ENCODE peak calls at places on chromosomes 16 and 17, in seven cellular contexts. X is GM12878, N is H1, F is K562, Z is HCT116, V is endothelial cell of umbilical vein, Y is HepG2. K is an unnamed sample.

GRCh38 chr17:4448197-4448980 is 14.6 kb downstream of the SPNS3 start:
- DNase-seq in Z (no peak), F (no peak), N (no peak), V (no peak), Y (no peak), X (no peak), K (no peak)

GRCh38 chr17:40953876-40954275 is 12.9 kb downstream of the KRT39 start:
- DNase-seq in F (no peak), Y (no peak), X (no peak), V (no peak), N (no peak), Z (peak), K (no peak)

GRCh38 chr17:64061157-64061898 is 40.9 kb upstream of the ICAM2 start:
- DNase-seq in V (peak), N (no peak), Y (no peak), X (peak), Z (no peak), F (no peak), K (no peak)

GRCh38 chr17:74404802-74405201 is 27.1 kb upstream of the GPRC5C start:
- DNase-seq in V (no peak), X (no peak), N (no peak), F (no peak), Z (no peak), Y (no peak), K (no peak)

GRCh38 chr16:15857779-15858560 is 1.1 kb upstream of the MYH11 start:
- DNase-seq in N (no peak), V (peak), Y (no peak), Z (no peak), X (no peak), F (no peak), K (no peak)

GRCh38 chr17:66317629-66318028 is 15.2 kb downstream of the PRKCA start:
- DNase-seq in Z (no peak), F (no peak), X (no peak), V (no peak), N (no peak), Y (no peak), K (no peak)

GRCh38 chr17:77741109-77741508 is 217.4 kb upstream of the TNRC6C start:
- DNase-seq in Y (no peak), F (peak), Z (no peak), V (no peak), X (no peak), N (peak), K (no peak)

GRCh38 chr17:2782030-2782429 is 14.2 kb upstream of the RAP1GAP2 start:
- DNase-seq in Y (no peak), N (no peak), X (no peak), Z (no peak), V (no peak), F (no peak), K (no peak)

GRCh38 chr17:39916918-39917317 is 1.5 kb downstream of the GSDMB start:
- DNase-seq in N (no peak), Z (no peak), Y (peak), X (no peak), F (peak), V (no peak), K (no peak)

GRCh38 chr16:80189481-80190163 is 351.2 kb upstream of the DYNLRB2 start:
- DNase-seq in Y (no peak), Z (no peak), N (no peak), V (no peak), F (no peak), X (no peak), K (no peak)

GRCh38 chr17:7025240-7025639 is 2.4 kb downstream of the BCL6B start:
- DNase-seq in Z (no peak), X (no peak), Y (no peak), N (no peak), V (no peak), F (no peak), K (no peak)

GRCh38 chr16:83400234-83400633 is 407.5 kb upstream of the HSBP1 start:
- DNase-seq in N (peak), Y (no peak), V (no peak), F (no peak), Z (no peak), X (no peak), K (no peak)

GRCh38 chr17:57243171-57243622 is 13.1 kb upstream of the MSI2 start:
- DNase-seq in Y (peak), X (peak), Z (peak), N (peak), F (peak), V (peak), K (no peak)

GRCh38 chr16:15786501-15786900 is 70.3 kb downstream of the MYH11 start:
- DNase-seq in V (no peak), X (no peak), Z (no peak), N (no peak), Y (no peak), F (no peak), K (no peak)

GRCh38 chr16:67843343-67843765 is 1.2 kb downstream of the THAP11 start:
- DNase-seq in V (no peak), Z (no peak), N (no peak), F (no peak), X (no peak), Y (no peak), K (no peak)

GRCh38 chr17:34252138-34252889 is 2.8 kb upstream of the CCL2 start:
- DNase-seq in V (peak), F (peak), N (no peak), Y (no peak), X (peak), Z (no peak), K (no peak)

GRCh38 chr16:31128711-31129567 is 6.6 kb downstream of the PRSS8 start:
- DNase-seq in F (peak), Z (no peak), N (no peak), V (no peak), Y (no peak), X (no peak), K (no peak)

GRCh38 chr16:89246903-89247733 is 29.6 kb downstream of the ZNF778 start:
- DNase-seq in X (peak), N (peak), F (peak), Y (peak), V (peak), Z (peak), K (no peak)

GRCh38 chr16:89207993-89208392 is 7.7 kb upstream of the SLC22A31 start:
- DNase-seq in V (no peak), F (no peak), N (no peak), Y (no peak), Z (no peak), X (no peak), K (no peak)

GRCh38 chr16:56891685-56892084 is 26.7 kb downstream of the SLC12A3 start:
- DNase-seq in F (no peak), N (no peak), X (no peak), Y (no peak), V (no peak), Z (no peak), K (no peak)

GRCh38 chr17:57541049-57541448 is 204.1 kb downstream of the CCDC182 start:
- DNase-seq in V (no peak), F (no peak), Z (no peak), N (no peak), Y (no peak), X (no peak), K (no peak)

GRCh38 chr17:40551874-40552768 is 13.2 kb downstream of the CCR7 start:
- DNase-seq in N (no peak), Z (no peak), V (no peak), Y (peak), X (no peak), F (peak), K (no peak)

GRCh38 chr17:76968707-76969597 is 100.7 kb downstream of the MGAT5B start:
- DNase-seq in Z (no peak), V (no peak), Y (no peak), X (no peak), F (peak), N (peak), K (no peak)

GRCh38 chr17:7001562-7001961 is 5.7 kb downstream of the ALOX12 start:
- DNase-seq in V (peak), Y (no peak), F (peak), N (no peak), Z (no peak), X (no peak), K (no peak)

GRCh38 chr16:70687671-70688265 is 1.9 kb upstream of the MTSS2 start:
- DNase-seq in F (no peak), N (no peak), Y (no peak), X (no peak), V (no peak), Z (no peak), K (no peak)

GRCh38 chr17:55737976-55738501 is 12.8 kb upstream of the PCTP start:
- DNase-seq in Y (no peak), X (no peak), F (peak), V (no peak), N (no peak), Z (no peak), K (no peak)

GRCh38 chr17:17140590-17140980 is 65.5 kb downstream of the PLD6 start:
- DNase-seq in Z (no peak), N (no peak), X (no peak), Y (no peak), V (peak), F (no peak), K (no peak)

GRCh38 chr17:979539-980405 is at the start of gene NXN:
- DNase-seq in V (peak), N (no peak), F (peak), Z (no peak), X (no peak), Y (peak), K (no peak)

GRCh38 chr17:35051183-35051578 is 12.3 kb downstream of the RFFL start:
- DNase-seq in Z (no peak), N (no peak), Y (peak), V (peak), X (no peak), F (peak), K (no peak)

GRCh38 chr17:53313746-53314145 is 509.0 kb upstream of the KIF2B start:
- DNase-seq in N (no peak), Y (no peak), F (no peak), X (no peak), V (no peak), Z (no peak), K (no peak)

DNA sequence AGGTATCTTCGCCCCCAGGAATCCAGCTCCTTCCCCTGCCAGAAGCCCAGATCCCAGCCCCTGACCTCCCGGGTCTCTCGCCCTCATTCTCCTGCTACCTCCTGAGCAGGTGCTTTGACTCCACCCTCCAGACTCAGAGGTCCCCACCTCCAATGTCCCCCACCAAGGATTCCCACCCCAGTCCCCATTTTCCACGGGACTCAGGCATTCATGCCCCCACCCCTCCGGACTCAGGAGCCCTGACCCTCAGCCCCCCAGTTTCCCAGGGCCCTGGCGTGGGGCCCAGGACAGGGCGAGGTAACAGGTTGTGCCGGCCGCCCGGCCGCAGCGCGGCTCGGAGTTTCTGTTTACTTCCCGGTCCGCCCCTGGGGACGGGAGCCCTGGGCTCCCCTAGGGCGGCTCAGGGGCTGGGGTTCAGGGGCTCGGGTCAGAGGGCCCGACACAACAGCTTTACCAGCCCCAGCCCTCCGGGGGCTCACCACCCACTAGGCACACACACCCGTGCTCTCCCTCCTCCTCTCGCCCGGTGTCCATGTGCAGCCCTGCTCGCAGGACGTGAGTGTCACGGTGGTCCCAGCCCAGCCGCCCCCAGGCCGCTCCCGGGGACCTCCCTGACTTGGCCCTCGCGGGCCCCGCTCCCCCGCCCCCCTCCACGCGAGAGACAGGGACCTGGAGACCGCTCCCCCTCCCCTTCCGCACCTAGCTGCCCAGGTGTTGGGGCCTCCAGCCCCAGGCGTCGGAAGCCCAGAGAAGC is 595 bp downstream of the BICDL2 start:
- DNase-seq in X (no peak), V (no peak), F (no peak), N (no peak), Y (no peak), Z (no peak), K (no peak)
- TF ChIP-seq EZH2 in X (no peak), V (peak), F (no peak), N (no peak), Y (peak), Z (no peak), K (peak)

GRCh38 chr16:77993586-77993985 is 28.8 kb upstream of the CLEC3A start:
- DNase-seq in N (no peak), Y (no peak), V (no peak), Z (no peak), F (no peak), X (no peak), K (no peak)
- H3K9ac ChIP-seq in N (no peak), Y (no peak), V (no peak), Z (no peak), F (no peak), X (no peak), K (no peak)

DNA sequence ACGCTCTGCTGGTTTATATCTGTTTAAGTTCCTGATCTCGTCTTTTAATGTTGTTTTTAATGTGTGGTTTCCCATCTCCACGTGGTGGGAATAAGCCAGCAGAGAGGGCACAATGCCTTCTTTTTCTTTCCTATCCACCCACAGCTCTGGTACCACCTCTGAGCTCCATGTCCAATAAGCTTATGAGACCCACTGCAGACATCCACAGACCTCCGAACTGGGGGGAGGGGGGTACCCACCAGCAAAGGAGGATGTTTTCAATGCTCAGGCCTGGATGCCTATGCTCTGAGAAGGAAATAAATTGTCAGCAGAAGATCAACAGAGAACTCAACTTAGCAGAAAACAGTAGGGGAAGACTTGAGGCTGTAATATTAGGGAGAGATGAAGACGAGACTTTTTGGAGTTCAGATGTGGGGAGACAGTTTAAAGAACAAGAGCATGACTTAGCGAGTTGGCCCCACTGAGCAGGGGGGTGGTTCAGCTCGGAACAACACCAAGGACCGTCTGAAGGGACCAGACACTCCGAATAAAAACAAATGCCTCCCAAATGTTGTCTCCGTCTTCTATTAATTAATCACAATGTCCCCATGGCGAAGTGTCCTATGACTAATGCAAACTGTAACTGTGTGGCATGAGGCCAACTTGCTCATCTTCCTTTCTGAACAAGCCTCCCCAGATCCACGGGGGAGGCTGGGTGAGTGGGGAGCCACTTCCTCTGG is 62.7 kb downstream of the GAS7 start:
- DNase-seq in N (no peak), Z (no peak), X (no peak), Y (no peak), V (no peak), F (no peak), K (no peak)
- TF ChIP-seq POLR2AphosphoS5 in N (no peak), Z (no peak), X (no peak), Y (no peak), V (no peak), F (no peak), K (no peak)

DNA sequence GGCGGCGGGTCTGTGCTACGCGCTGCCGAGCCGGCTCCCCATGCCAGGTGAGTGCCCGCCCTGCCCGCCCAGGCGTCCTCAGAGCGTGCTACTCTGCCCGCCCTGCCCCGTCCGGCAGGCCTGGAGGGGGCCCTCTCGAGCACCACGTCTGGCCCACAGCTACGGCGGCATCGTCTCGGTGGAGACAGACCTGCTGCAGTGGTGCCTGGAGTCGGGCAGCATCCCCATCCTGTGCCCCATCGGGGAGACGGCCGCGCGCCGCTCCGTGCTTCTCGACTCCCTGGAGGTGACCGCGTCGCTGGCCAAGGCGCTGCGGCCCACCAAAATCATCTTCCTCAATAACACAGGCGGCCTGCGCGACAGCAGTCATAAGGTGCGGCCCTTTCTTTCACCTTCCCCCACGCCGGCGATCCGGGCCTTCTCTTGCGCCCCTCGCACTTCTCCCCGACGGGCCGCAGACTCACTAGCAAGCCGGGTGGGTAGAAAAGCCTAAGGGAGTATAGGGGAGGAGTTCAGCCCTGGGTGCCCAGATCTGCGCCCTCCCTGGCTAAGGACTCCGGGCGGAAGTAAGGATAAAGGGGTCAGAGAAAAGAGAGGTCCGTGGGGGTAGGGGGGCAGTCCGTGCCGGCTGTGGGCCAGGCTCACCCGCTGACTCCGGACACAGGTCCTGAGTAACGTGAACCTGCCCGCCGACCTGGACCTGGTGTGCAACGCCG is 1.6 kb downstream of the NAGS start:
- DNase-seq in Y (no peak), N (no peak), V (peak), Z (no peak), X (no peak), F (no peak), K (no peak)
- TF ChIP-seq EZH2 in Y (no peak), N (peak), V (no peak), Z (no peak), X (peak), F (no peak), K (no peak)

DNA sequence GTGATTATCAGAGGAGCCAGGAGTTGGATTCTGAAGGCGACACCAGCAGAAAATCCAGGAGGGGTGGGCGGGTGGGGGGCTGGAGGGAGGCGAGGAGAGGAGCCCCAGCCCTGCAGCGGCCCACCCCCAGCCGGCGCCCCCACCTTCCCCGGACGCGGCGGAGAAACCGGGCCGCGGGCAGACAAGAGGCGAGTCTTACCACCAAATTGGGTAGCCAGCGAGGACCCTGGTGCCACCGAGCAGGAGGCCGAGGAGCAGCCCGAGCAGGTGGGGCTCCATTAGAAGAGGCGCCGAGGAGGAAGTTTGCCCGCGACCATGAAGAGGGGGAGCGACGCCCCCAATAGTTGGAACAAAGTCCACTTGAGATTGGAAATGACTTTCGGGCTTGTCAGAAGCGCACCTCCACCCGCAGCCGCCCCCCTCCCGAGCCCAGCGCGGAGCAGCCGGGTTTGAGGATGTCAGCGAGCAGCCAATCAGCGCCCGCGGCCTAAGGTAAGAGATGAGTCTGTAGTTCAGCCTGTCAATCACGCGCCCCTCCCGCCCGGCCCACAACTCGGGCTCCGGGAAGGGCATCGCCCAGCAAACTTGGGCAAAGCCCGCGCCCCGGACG is at the start of gene WNT3:
- DNase-seq in Z (no peak), V (no peak), X (no peak), Y (no peak), F (peak), N (no peak), K (no peak)
- H3K9ac ChIP-seq in Z (no peak), V (no peak), X (no peak), Y (no peak), F (peak), N (no peak), K (no peak)

GRCh38 chr16:73053379-73054130 is 5.6 kb upstream of the ZFHX3 start:
- DNase-seq in X (no peak), N (no peak), Y (peak), V (peak), F (no peak), Z (peak), K (no peak)
- TF ChIP-seq POLR2AphosphoS5 in X (no peak), N (no peak), Y (no peak), V (peak), F (no peak), Z (peak), K (no peak)

DNA sequence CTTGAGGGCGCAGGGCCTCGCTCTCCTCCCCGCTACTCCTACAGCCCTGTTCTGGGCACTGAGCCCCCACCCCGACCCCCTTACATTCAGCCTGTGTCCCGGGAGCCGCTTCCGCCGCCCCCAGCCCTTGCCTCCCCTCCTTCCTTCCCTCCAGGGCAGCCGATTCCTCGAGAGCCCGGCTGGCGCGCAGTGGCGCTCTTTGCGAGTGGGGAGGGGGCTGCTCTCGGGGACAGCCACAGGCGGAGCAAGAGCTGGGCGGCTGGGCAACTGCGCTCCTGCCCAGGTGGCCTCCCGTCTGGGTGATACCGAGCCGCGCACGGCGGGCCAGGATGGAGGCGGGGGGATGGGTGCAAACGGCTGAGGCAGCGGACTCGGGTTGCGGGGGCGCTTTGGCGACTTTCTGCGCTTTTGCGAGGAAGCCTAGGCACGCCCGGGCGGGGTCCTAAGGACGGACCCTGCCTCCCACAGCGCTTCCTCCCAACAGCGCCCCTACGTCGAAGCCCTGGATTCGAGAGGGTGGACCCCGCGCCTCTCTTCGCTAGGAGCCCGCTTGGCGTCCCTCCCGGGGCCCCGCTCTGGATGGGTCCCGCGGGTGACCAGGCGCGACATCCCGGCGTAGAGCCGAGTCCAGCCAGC is 1.3 kb downstream of the MMP15 start:
- DNase-seq in X (no peak), N (no peak), V (no peak), F (no peak), Z (no peak), Y (no peak), K (no peak)
- TF ChIP-seq EZH2 in X (no peak), N (no peak), V (peak), F (no peak), Z (no peak), Y (no peak), K (no peak)

K was measured in SK-N-MC.